ENCODE peak calls at places on chromosome 21, in nine cellular contexts. V, Y, Z, Q, U, M, O, D and E are unnamed samples.

GRCh38 chr21:43735236-43736091 is 16.5 kb downstream of the PDXK start:
- DNase-seq in V (no peak), O (no peak), Q (no peak), Y (no peak), Z (no peak), U (no peak), M (no peak), D (no peak), E (no peak)

GRCh38 chr21:40049031-40049958 is 182.1 kb downstream of the PCP4 start:
- DNase-seq in V (no peak), Y (no peak), M (no peak), U (peak), D (peak), O (no peak), Q (no peak), Z (no peak), E (peak)

GRCh38 chr21:22536511-22536910 is 1538.3 kb downstream of the NCAM2 start:
- DNase-seq in D (no peak), M (no peak), Z (no peak), O (no peak), Q (no peak), U (peak), Y (no peak), V (no peak), E (peak)

GRCh38 chr21:38460171-38460742 is 38.0 kb downstream of the ERG start:
- DNase-seq in O (no peak), Z (no peak), V (no peak), Y (no peak), D (peak), Q (no peak), U (peak), M (no peak), E (peak)

GRCh38 chr21:15192243-15192642 is 127.4 kb upstream of the NRIP1 start:
- DNase-seq in U (peak), V (no peak), O (no peak), Z (no peak), Q (no peak), D (no peak), Y (no peak), M (no peak), E (peak)

GRCh38 chr21:27759091-27759659 is 792.3 kb upstream of the ADAMTS5 start:
- DNase-seq in V (no peak), D (no peak), Z (no peak), Y (no peak), O (peak), Q (no peak), M (no peak), U (no peak), E (no peak)

GRCh38 chr21:42694751-42695150 is 41.3 kb downstream of the PDE9A start:
- DNase-seq in U (no peak), D (no peak), Q (no peak), Y (no peak), Z (no peak), V (no peak), M (no peak), O (no peak), E (no peak)

GRCh38 chr21:39149008-39149407 is 34.2 kb downstream of the PSMG1 start:
- DNase-seq in O (no peak), Q (no peak), Y (no peak), M (no peak), V (no peak), Z (no peak), D (no peak), U (no peak), E (no peak)

GRCh38 chr21:18449586-18449985 is 46.0 kb upstream of the TMPRSS15 start:
- DNase-seq in Q (no peak), V (peak), U (peak), M (no peak), O (no peak), Y (no peak), Z (no peak), D (no peak), E (peak)

GRCh38 chr21:32423320-32423719 is 10.8 kb downstream of the EVA1C start:
- DNase-seq in O (no peak), D (peak), M (no peak), Y (no peak), V (no peak), Q (no peak), Z (peak), U (peak), E (peak)

GRCh38 chr21:38853421-38853919 is 47.7 kb downstream of the ETS2 start:
- DNase-seq in U (peak), Y (no peak), D (peak), Z (peak), V (peak), O (peak), M (peak), Q (no peak), E (peak)

GRCh38 chr21:15063821-15064575 is 802 bp downstream of the NRIP1 start:
- DNase-seq in U (peak), Y (peak), Q (no peak), O (peak), D (peak), Z (no peak), M (peak), V (no peak), E (peak)

GRCh38 chr21:18334066-18334465 is 69.5 kb downstream of the TMPRSS15 start:
- DNase-seq in M (no peak), Z (no peak), O (no peak), V (no peak), Y (no peak), U (no peak), D (no peak), Q (no peak), E (no peak)

GRCh38 chr21:43657355-43658093 is 1.8 kb downstream of the HSF2BP start:
- DNase-seq in O (peak), M (no peak), Y (no peak), V (no peak), U (no peak), D (no peak), Z (no peak), Q (no peak), E (no peak)

GRCh38 chr21:41565550-41565949 is 57.6 kb upstream of the TMPRSS2 start:
- DNase-seq in Q (no peak), D (no peak), O (no peak), V (no peak), M (no peak), Z (no peak), U (no peak), Y (no peak), E (no peak)

GRCh38 chr21:39187141-39187540 is 3.9 kb upstream of the PSMG1 start:
- DNase-seq in M (no peak), O (no peak), Z (no peak), V (no peak), Q (no peak), D (no peak), Y (no peak), U (no peak), E (no peak)

GRCh38 chr21:15001773-15002647 is 62.8 kb downstream of the NRIP1 start:
- DNase-seq in Z (no peak), V (no peak), D (no peak), Y (no peak), U (no peak), M (no peak), Q (no peak), O (no peak), E (no peak)

GRCh38 chr21:16145479-16145878 is 415.7 kb downstream of the USP25 start:
- DNase-seq in V (no peak), Q (no peak), D (no peak), Y (no peak), O (no peak), Z (no peak), U (no peak), M (no peak), E (no peak)

GRCh38 chr21:31220567-31220966 is 123.5 kb downstream of the TIAM1 start:
- DNase-seq in Z (no peak), M (no peak), Y (no peak), V (no peak), Q (no peak), O (no peak), D (peak), U (peak), E (no peak)

GRCh38 chr21:43317959-43318358 is 109.0 kb downstream of the SIK1 start:
- DNase-seq in O (no peak), D (no peak), V (peak), U (no peak), M (no peak), Y (no peak), Z (no peak), Q (no peak), E (no peak)

GRCh38 chr21:38824124-38824822 is 18.5 kb downstream of the ETS2 start:
- DNase-seq in O (no peak), V (no peak), Y (peak), M (no peak), U (no peak), D (peak), Q (no peak), Z (peak), E (no peak)

GRCh38 chr21:38942617-38943245 is 137.0 kb downstream of the ETS2 start:
- DNase-seq in O (no peak), Y (no peak), Q (no peak), D (no peak), U (no peak), V (no peak), Z (no peak), M (no peak), E (no peak)

GRCh38 chr21:42460391-42461184 is 35.4 kb downstream of the RSPH1 start:
- DNase-seq in Q (no peak), D (no peak), O (no peak), M (no peak), V (peak), Z (no peak), U (no peak), Y (no peak), E (no peak)

GRCh38 chr21:16037386-16037785 is 307.6 kb downstream of the USP25 start:
- DNase-seq in Z (no peak), D (peak), O (no peak), U (peak), M (no peak), V (no peak), Q (no peak), Y (no peak), E (no peak)

GRCh38 chr21:39885119-39885848 is 18.0 kb downstream of the PCP4 start:
- DNase-seq in M (no peak), O (peak), V (no peak), Z (no peak), Y (no peak), Q (no peak), U (no peak), D (peak), E (no peak)

DNA sequence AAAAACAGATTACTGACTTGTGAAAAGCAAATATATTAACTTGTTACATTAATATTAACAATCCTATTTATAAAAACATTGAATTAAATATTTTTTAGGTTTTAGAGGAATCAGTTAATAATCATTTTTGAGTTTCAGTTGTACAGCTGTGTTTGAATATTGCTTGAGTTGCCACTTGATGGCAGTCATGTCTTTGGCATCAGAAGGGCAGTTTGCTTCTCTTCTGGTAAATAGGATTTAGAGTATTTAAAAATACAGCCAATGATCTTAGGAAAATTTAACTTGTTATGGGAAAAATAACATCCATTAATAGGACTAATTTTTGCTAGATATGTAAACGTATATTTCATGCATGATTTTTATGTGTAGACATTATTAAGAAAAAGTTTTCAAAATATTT is 234.1 kb downstream of the NCAM2 start:
- DNase-seq in M (no peak), Q (no peak), U (no peak), V (no peak), Z (peak), D (peak), Y (no peak), O (no peak), E (no peak)
- TF ChIP-seq CTCF in M (no peak), Q (no peak), U (peak), V (peak), Z (peak), D (peak), Y (no peak), O (peak), E (peak)

DNA sequence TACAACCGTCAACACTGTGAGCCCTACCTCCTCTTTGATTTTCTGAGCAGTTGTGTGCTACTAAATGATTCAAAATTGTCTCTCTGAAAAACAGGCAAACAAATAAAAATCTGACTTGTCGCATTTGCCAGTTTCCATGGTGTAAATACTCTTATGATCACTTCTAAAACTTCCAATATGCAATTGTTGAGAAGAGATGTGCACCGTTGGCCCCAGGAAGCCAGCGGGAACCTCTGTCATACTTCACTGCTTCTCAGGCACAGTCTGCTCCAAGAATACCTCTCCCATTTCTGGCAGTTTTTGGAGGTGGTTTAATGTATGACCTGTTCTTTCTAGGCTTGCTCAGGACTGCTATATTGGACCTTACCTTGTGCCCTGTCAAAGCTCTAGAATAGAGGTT is 196.0 kb upstream of the NCAM2 start:
- DNase-seq in Z (no peak), V (no peak), D (no peak), O (no peak), U (no peak), Y (no peak), Q (no peak), M (no peak), E (no peak)
- H3K27ac ChIP-seq in Z (no peak), V (no peak), D (no peak), O (no peak), U (no peak), Y (no peak), Q (no peak), M (no peak), E (no peak)

GRCh38 chr21:25867041-25867440 is 132.3 kb downstream of the GABPA start:
- DNase-seq in D (no peak), M (no peak), V (no peak), U (no peak), Y (no peak), Z (no peak), Q (no peak), O (no peak), E (no peak)

GRCh38 chr21:25872271-25872670 is 137.5 kb downstream of the GABPA start:
- DNase-seq in U (no peak), Z (no peak), D (no peak), O (no peak), M (no peak), V (no peak), Y (no peak), Q (no peak), E (no peak)

GRCh38 chr21:25870084-25870483 is 135.3 kb downstream of the GABPA start:
- DNase-seq in M (no peak), U (no peak), Y (no peak), O (no peak), Z (no peak), D (no peak), Q (no peak), V (no peak), E (no peak)

DNA sequence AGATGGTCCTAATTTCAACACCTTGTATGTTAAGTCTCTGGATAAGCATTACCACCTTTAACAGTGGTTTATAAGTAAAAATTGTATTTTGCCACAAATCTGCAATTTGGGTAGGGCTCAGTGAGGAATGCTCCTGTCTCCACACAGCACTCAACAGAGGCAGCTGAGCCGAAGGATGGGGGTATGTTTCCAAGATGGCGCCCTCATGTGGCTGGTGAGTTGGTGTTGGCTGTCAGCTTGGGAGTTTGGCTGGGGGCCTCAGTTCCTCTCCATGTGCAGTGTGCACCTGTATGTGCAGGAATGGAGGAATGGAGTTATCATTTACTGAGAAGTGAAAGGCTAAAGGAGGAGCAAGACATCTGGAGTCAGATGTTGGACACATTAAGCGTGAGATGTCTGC is 136.8 kb downstream of the GABPA start:
- DNase-seq in O (no peak), Z (no peak), U (no peak), D (no peak), M (no peak), Q (no peak), Y (no peak), V (peak), E (no peak)
- TF ChIP-seq CTCF in O (no peak), Z (no peak), U (peak), D (no peak), M (no peak), Q (no peak), Y (no peak), V (peak), E (no peak)

DNA sequence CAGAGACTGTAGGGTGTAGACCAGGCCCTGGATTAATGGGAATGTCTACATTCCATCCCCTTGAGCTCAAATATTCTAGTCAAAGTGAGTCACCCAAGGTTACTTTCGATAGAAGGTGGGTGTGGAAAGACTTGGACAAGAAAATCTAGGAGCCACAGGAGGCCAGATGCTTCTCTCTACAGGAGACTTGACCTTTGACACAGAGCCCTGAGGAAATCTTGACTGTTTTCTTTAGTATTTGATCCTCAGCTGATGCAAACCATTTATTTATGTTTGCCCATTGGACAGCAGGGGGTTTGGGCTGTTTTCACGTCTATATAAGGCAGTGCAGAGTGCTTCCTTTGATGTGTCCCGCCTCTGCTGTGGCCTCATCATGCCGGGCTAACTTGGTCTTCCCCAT is 15.7 kb upstream of the MAP3K7CL start:
- DNase-seq in V (no peak), D (peak), Z (peak), Q (no peak), M (peak), O (no peak), Y (no peak), U (peak), E (peak)
- H3K27ac ChIP-seq in V (no peak), D (no peak), Z (peak), Q (no peak), M (no peak), O (no peak), Y (no peak), U (no peak), E (no peak)

GRCh38 chr21:33846141-33846540 is 69.5 kb downstream of the ATP5PO start:
- DNase-seq in U (no peak), Q (no peak), D (no peak), Y (no peak), M (no peak), Z (no peak), V (no peak), O (no peak), E (no peak)
- TF ChIP-seq CTCF in U (no peak), Q (no peak), D (no peak), Y (no peak), M (no peak), Z (no peak), V (no peak), O (no peak), E (no peak)

GRCh38 chr21:45032977-45033705 is 41.2 kb upstream of the ADARB1 start:
- DNase-seq in Q (no peak), M (no peak), U (no peak), Z (no peak), V (no peak), O (no peak), D (no peak), Y (no peak), E (no peak)
- H3K27ac ChIP-seq in Q (no peak), M (no peak), U (no peak), Z (no peak), V (no peak), O (peak), D (peak), Y (peak), E (peak)

DNA sequence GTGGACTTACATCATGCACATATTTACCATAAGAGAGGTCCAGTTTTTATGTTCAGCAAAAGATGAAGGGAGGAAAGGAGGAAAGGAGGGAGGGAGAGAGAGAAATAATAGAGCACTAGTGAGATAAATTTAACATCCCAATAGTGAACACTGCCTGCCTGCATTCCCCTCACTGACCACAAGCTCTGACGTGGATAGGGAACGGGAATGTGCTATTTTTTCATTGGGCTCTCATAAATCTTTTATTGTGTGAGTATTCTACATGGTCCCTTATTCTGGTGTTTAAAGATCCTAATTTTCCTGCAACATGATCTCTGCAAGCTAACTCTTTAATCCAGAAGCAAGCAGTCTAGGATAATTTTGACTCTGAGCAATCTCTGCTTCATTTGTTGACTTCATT is 82.2 kb downstream of the TTC3 start:
- DNase-seq in Y (no peak), Q (no peak), U (no peak), M (no peak), D (peak), Z (no peak), V (no peak), O (no peak), E (no peak)
- TF ChIP-seq CTCF in Y (no peak), Q (no peak), U (no peak), M (no peak), D (no peak), Z (no peak), V (no peak), O (no peak), E (no peak)

DNA sequence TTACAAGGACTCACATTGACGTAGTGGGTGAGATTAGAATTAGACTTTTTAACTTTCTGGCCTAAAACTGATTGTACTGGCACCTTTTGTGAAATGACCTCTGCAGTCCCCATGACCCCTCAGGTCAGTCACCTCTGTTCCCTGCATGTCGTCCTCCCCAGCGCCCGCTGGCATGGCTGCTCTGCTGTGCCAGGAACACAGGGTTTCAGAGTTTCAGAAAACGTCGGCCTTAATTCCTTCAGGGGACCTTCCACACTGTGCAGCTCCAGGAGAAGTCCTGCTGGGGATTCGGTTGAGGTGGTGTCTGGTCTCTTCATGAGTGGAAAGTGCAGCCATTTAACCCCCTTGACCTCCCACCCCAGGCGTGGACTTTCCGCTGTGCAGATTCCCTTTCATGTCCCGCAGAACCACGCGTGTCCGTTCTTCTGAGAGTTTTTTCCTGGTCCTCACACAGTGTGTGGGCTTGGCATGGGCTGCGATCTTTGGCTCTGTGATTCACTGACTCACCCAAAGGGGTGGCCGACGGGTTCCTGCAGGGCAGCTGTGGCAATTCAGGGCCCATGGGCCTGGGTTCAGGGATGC is 158.4 kb upstream of the COL6A1 start:
- DNase-seq in M (no peak), Q (no peak), U (no peak), V (no peak), O (no peak), Y (no peak), D (no peak), Z (no peak), E (no peak)
- H3K27ac ChIP-seq in M (no peak), Q (no peak), U (no peak), V (no peak), O (no peak), Y (no peak), D (no peak), Z (no peak), E (no peak)

GRCh38 chr21:35436899-35437298 is 387.8 kb upstream of the RUNX1 start:
- DNase-seq in Q (no peak), O (no peak), Z (no peak), U (no peak), M (no peak), D (no peak), Y (no peak), V (peak), E (no peak)
- TF ChIP-seq CTCF in Q (no peak), O (no peak), Z (no peak), U (peak), M (no peak), D (no peak), Y (no peak), V (peak), E (no peak)

DNA sequence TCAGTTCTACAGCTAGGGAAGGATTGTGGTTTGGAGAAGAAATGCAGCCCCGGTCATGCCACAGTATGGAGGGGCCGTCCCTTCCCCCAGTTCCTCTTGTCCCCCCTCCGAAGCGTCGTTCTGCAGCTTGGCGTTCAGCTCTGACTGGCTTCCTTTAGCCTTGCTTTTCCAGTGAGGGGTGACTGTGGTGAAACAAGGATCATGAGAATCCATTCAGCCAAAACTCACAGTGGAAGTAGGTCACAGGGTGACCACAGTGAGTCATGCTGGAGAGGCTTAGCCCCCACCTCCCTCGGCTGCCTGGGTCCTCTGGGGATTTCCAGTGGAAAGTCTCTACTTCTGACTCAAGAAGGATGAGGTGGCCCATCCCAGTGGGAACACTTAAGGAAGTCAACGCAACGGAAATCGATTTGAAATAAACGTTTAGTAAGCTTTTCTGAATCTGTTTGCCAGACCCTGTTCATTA is 37.3 kb upstream of the COL6A2 start:
- DNase-seq in Y (peak), O (peak), D (peak), V (no peak), Q (no peak), Z (peak), M (peak), U (no peak), E (no peak)
- H3K27ac ChIP-seq in Y (peak), O (peak), D (peak), V (no peak), Q (no peak), Z (peak), M (no peak), U (no peak), E (no peak)